ENCODE peak calls at places on chromosomes 16 and 17, in nine cellular contexts. I is T-helper 1 cell, C is foreskin melanocyte, N is cardiac muscle cell, W is myocyte, G is AG08395, E is posterior cingulate gyrus, L is WTC11, U is EL. Q is an unnamed sample.

GRCh38 chr17:41492771-41493170 is 3.1 kb upstream of the KRT36 start:
- DNase-seq in I (no peak), C (no peak), N (peak), W (peak), G (no peak), E (no peak), L (no peak), U (peak), Q (no peak)

GRCh38 chr16:78443300-78443604 is 343.8 kb downstream of the WWOX start:
- DNase-seq in I (no peak), C (peak), N (no peak), W (no peak), G (no peak), E (no peak), L (no peak), U (no peak), Q (no peak)

GRCh38 chr17:10698116-10698818 is 873 bp downstream of the ADPRM start:
- DNase-seq in I (no peak), C (peak), N (peak), W (peak), G (peak), E (no peak), L (no peak), U (peak), Q (peak)

GRCh38 chr17:60372790-60373483 is 19.0 kb downstream of the USP32 start:
- DNase-seq in I (no peak), C (no peak), N (peak), W (no peak), G (peak), E (no peak), L (no peak), U (peak), Q (peak)

GRCh38 chr16:73473713-73474112 is 425.8 kb upstream of the ZFHX3 start:
- DNase-seq in I (no peak), C (no peak), N (no peak), W (no peak), G (no peak), E (no peak), L (no peak), U (no peak), Q (no peak)

GRCh38 chr17:45874148-45874547 is 20.2 kb upstream of the MAPT start:
- DNase-seq in I (no peak), C (no peak), N (no peak), W (no peak), G (no peak), E (no peak), L (no peak), U (no peak), Q (no peak)

GRCh38 chr17:72151565-72152391 is 31.0 kb downstream of the SOX9 start:
- DNase-seq in I (no peak), C (peak), N (peak), W (peak), G (peak), E (no peak), L (peak), U (peak), Q (peak)

GRCh38 chr17:16932611-16933010 is 39.3 kb downstream of the TNFRSF13B start:
- DNase-seq in I (no peak), C (no peak), N (no peak), W (no peak), G (no peak), E (no peak), L (no peak), U (no peak), Q (no peak)

GRCh38 chr17:43170140-43170765 is 761 bp upstream of the NBR1 start:
- DNase-seq in I (peak), C (peak), N (peak), W (peak), G (peak), E (peak), L (peak), U (peak), Q (peak)

GRCh38 chr17:48637323-48638260 is 11.4 kb upstream of the HOXB9 start:
- DNase-seq in I (no peak), C (no peak), N (peak), W (peak), G (peak), E (no peak), L (no peak), U (peak), Q (no peak)

GRCh38 chr17:14637260-14637659 is 336.4 kb downstream of the HS3ST3B1 start:
- DNase-seq in I (no peak), C (no peak), N (no peak), W (no peak), G (no peak), E (no peak), L (no peak), U (no peak), Q (no peak)

GRCh38 chr17:50872710-50873424 is 6.7 kb upstream of the TOB1 start:
- DNase-seq in I (no peak), C (no peak), N (peak), W (peak), G (peak), E (no peak), L (no peak), U (peak), Q (no peak)

GRCh38 chr17:82202981-82203380 is 9.7 kb downstream of the CCDC57 start:
- DNase-seq in I (no peak), C (no peak), N (no peak), W (no peak), G (no peak), E (no peak), L (no peak), U (no peak), Q (no peak)

GRCh38 chr16:85969159-85969558 is 70.2 kb downstream of the IRF8 start:
- DNase-seq in I (no peak), C (no peak), N (peak), W (no peak), G (peak), E (no peak), L (no peak), U (peak), Q (no peak)

GRCh38 chr16:64445245-64445644 is 676.6 kb downstream of the CDH11 start:
- DNase-seq in I (no peak), C (no peak), N (no peak), W (no peak), G (no peak), E (no peak), L (no peak), U (no peak), Q (no peak)

GRCh38 chr16:52741386-52741785 is 194.4 kb upstream of the TOX3 start:
- DNase-seq in I (no peak), C (no peak), N (no peak), W (no peak), G (no peak), E (no peak), L (peak), U (no peak), Q (peak)

GRCh38 chr17:81814748-81815645 is 11.0 kb downstream of the GCGR start:
- DNase-seq in I (no peak), C (no peak), N (no peak), W (no peak), G (no peak), E (no peak), L (no peak), U (no peak), Q (no peak)

GRCh38 chr16:70688266-70688742 is 2.5 kb upstream of the MTSS2 start:
- DNase-seq in I (no peak), C (no peak), N (peak), W (peak), G (peak), E (peak), L (no peak), U (peak), Q (no peak)

GRCh38 chr17:29292071-29292991 is 1.6 kb downstream of the NUFIP2 start:
- DNase-seq in I (peak), C (peak), N (peak), W (peak), G (peak), E (peak), L (peak), U (peak), Q (peak)

GRCh38 chr17:36657763-36658490 is 56.5 kb downstream of the MRM1 start:
- DNase-seq in I (no peak), C (no peak), N (peak), W (no peak), G (no peak), E (no peak), L (peak), U (no peak), Q (peak)

GRCh38 chr17:64491034-64491860 is 5.6 kb downstream of the POLG2 start:
- DNase-seq in I (no peak), C (no peak), N (peak), W (peak), G (no peak), E (no peak), L (peak), U (peak), Q (peak)